ENCODE peak calls at places on chromosomes 16 and 17, in four cellular contexts. One of them, this sample, is unnamed.

GRCh38 chr17:66968916-66969315 is 4.4 kb downstream of the CACNG4 start:
- DNase-seq in H1: no peak
- DNase-seq in GM12878: no peak
- DNase-seq in HepG2: no peak
- DNase-seq in this sample: no peak

GRCh38 chr17:57640079-57640478 is 105.0 kb downstream of the CCDC182 start:
- DNase-seq in H1: no peak
- DNase-seq in HepG2: no peak
- DNase-seq in GM12878: no peak
- DNase-seq in this sample: no peak

GRCh38 chr17:50198026-50198669 is 3.3 kb downstream of the COL1A1 start:
- DNase-seq in GM12878: no peak
- DNase-seq in HepG2: peak; percentile 72
- DNase-seq in H1: no peak
- DNase-seq in this sample: peak; percentile 67

GRCh38 chr17:44005865-44006580 is 1.6 kb downstream of the NAGS start:
- DNase-seq in H1: peak; percentile 83
- DNase-seq in GM12878: no peak
- DNase-seq in HepG2: no peak
- DNase-seq in this sample: no peak

GRCh38 chr17:80760501-80760900 is 215.9 kb downstream of the RPTOR start:
- DNase-seq in H1: no peak
- DNase-seq in HepG2: no peak
- DNase-seq in GM12878: peak; percentile 40
- DNase-seq in this sample: no peak

GRCh38 chr17:42060231-42060630 is 9.8 kb upstream of the C17orf113 start:
- DNase-seq in GM12878: no peak
- DNase-seq in HepG2: no peak
- DNase-seq in H1: no peak
- DNase-seq in this sample: no peak

GRCh38 chr17:64964796-64965195 is 45.5 kb upstream of the LRRC37A3 start:
- DNase-seq in GM12878: no peak
- DNase-seq in H1: no peak
- DNase-seq in HepG2: no peak
- DNase-seq in this sample: no peak

GRCh38 chr17:8163978-8164814 is 1.4 kb upstream of the VAMP2 start:
- DNase-seq in GM12878: no peak
- DNase-seq in HepG2: no peak
- DNase-seq in H1: no peak
- DNase-seq in this sample: peak; percentile 93

GRCh38 chr17:40582328-40582901 is 17.1 kb upstream of the CCR7 start:
- DNase-seq in GM12878: peak; percentile 99
- DNase-seq in H1: no peak
- DNase-seq in HepG2: no peak
- DNase-seq in this sample: no peak

GRCh38 chr16:82649766-82650165 is 23.0 kb downstream of the CDH13 start:
- DNase-seq in GM12878: no peak
- DNase-seq in H1: no peak
- DNase-seq in HepG2: no peak
- DNase-seq in this sample: no peak

GRCh38 chr16:3088450-3088849 is 10.6 kb downstream of the ZSCAN10 start:
- DNase-seq in H1: no peak
- DNase-seq in GM12878: no peak
- DNase-seq in HepG2: no peak
- DNase-seq in this sample: no peak

GRCh38 chr16:3085868-3086595 is 13.1 kb downstream of the ZSCAN10 start:
- DNase-seq in GM12878: no peak
- DNase-seq in H1: no peak
- DNase-seq in HepG2: no peak
- DNase-seq in this sample: no peak

GRCh38 chr16:3087836-3088235 is 11.3 kb downstream of the ZSCAN10 start:
- DNase-seq in GM12878: no peak
- DNase-seq in H1: no peak
- DNase-seq in HepG2: no peak
- DNase-seq in this sample: no peak

GRCh38 chr16:3086596-3087242 is 12.4 kb downstream of the ZSCAN10 start:
- DNase-seq in H1: no peak
- DNase-seq in HepG2: peak; percentile 42
- DNase-seq in GM12878: no peak
- DNase-seq in this sample: peak; percentile 12

GRCh38 chr16:3087243-3087791 is 11.8 kb downstream of the ZSCAN10 start:
- DNase-seq in H1: no peak
- DNase-seq in HepG2: no peak
- DNase-seq in GM12878: no peak
- DNase-seq in this sample: peak; percentile 46
- TF ChIP-seq HDAC2 in H1: no peak
- TF ChIP-seq HDAC2 in HepG2: peak; percentile 38
- TF ChIP-seq HDAC2 in GM12878: no peak
- TF ChIP-seq HDAC2 in this sample: no peak

GRCh38 chr17:45244725-45245656 is 16.9 kb downstream of the SPATA32 start:
- DNase-seq in H1: no peak
- DNase-seq in HepG2: peak; percentile 67
- DNase-seq in GM12878: no peak
- DNase-seq in this sample: no peak
- TF ChIP-seq HDAC6 in H1: no peak
- TF ChIP-seq HDAC6 in HepG2: no peak
- TF ChIP-seq HDAC6 in GM12878: no peak
- TF ChIP-seq HDAC6 in this sample: no peak

DNA sequence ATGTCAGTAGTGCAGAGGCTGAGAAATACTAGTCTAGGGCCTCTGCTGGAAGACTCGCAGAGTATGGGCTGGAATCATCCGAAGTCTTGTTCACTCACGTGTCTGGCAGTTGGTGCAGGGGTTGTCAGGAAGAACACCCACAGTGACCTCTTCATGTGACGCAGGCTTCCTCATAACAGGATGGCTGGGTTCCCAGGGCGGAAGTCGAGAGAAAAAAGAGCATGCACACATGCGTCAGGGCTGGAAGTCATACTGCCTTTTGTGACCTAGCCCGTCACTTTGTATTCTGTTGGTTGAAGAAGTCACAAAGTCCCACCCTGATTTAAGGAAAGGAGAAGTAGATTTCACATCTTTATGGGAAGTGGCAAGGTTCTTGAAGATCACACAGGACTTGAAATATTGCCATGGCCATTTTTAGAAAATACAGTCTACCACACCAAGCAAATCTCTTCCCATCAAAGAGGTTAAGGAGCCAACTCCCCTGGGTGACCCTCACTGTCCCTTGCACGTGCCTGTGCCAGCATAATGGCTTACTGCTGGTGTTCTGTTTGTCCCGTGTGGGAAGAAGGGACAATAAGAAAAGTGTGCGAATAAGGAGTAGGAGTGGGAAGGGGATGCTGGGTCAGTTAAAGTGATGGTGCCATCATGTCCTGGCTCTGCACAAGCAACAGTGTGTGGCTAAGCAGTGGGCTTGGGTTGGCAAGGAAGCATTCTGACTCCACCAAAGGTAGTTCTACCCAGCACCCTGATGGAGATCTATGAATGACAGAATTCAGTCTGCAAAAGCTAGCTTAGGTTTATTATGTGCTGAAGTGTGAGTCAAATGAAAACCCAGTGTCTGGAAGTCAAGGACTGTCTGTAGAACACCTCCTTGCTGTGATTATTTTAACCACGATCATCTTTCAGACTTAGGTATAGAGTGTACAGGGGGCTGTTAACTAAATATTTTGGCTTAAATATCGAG is 28.1 kb downstream of the HEATR3 start:
- DNase-seq in GM12878: no peak
- DNase-seq in H1: no peak
- DNase-seq in HepG2: no peak
- DNase-seq in this sample: no peak
- TF ChIP-seq HDAC2 in GM12878: no peak
- TF ChIP-seq HDAC2 in H1: no peak
- TF ChIP-seq HDAC2 in HepG2: no peak
- TF ChIP-seq HDAC2 in this sample: no peak

DNA sequence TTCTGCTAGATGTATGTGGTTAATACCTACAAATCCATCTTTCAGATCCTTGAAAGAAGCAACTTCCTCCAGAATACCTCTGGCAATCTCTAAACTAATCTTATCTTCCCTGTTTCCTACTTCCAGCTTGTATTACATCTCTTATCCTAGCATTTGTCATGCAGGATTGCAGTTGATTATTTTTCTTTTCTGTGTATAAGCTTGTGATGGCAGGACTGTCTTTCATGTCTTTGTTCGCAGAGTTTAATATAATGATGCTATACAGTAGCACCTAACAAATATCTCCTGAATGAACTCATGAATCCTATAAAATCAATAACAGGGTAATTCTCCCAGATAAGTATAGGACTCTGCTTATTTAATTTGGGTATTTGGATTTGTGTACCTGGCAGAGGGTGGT is 12.2 kb upstream of the UBE2G1 start:
- DNase-seq in HepG2: no peak
- DNase-seq in GM12878: no peak
- DNase-seq in H1: no peak
- DNase-seq in this sample: no peak
- TF ChIP-seq HDAC6 in HepG2: no peak
- TF ChIP-seq HDAC6 in GM12878: no peak
- TF ChIP-seq HDAC6 in H1: no peak
- TF ChIP-seq HDAC6 in this sample: no peak

GRCh38 chr17:28144019-28144418 is 101.5 kb downstream of the NLK start:
- DNase-seq in H1: no peak
- DNase-seq in HepG2: no peak
- DNase-seq in GM12878: no peak
- DNase-seq in this sample: no peak

GRCh38 chr17:28142355-28142754 is 99.9 kb downstream of the NLK start:
- DNase-seq in H1: no peak
- DNase-seq in GM12878: no peak
- DNase-seq in HepG2: no peak
- DNase-seq in this sample: no peak

GRCh38 chr17:28141783-28142182 is 99.3 kb downstream of the NLK start:
- DNase-seq in GM12878: no peak
- DNase-seq in HepG2: no peak
- DNase-seq in H1: no peak
- DNase-seq in this sample: no peak

GRCh38 chr17:28147026-28147425 is 104.5 kb downstream of the NLK start:
- DNase-seq in H1: no peak
- DNase-seq in GM12878: no peak
- DNase-seq in HepG2: no peak
- DNase-seq in this sample: no peak

DNA sequence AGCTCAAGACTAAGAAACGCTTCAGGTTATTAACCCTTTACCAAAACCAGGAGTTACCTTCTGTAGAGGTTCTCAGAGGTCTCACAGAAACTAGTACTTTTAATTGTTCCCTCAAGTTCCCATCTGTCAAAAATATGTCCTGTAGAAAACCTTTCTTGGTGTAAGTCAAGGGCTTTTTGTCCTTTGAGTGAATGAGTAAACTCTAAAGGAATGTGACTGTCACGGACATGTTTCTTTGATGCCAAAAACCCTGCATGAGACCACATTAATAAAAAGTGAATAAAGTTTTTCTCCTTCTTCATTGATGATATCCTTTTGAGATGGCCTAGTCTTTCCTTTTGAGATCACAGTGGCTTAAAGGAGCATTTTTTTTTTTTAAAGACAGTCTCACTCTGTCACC is 102.9 kb downstream of the NLK start:
- DNase-seq in GM12878: no peak
- DNase-seq in H1: no peak
- DNase-seq in HepG2: no peak
- DNase-seq in this sample: no peak
- TF ChIP-seq HDAC2 in GM12878: no peak
- TF ChIP-seq HDAC2 in H1: no peak
- TF ChIP-seq HDAC2 in HepG2: no peak
- TF ChIP-seq HDAC2 in this sample: no peak

GRCh38 chr16:19777061-19777460 is 59.0 kb downstream of the IQCK start:
- DNase-seq in HepG2: no peak
- DNase-seq in GM12878: no peak
- DNase-seq in H1: no peak
- DNase-seq in this sample: no peak
- TF ChIP-seq HDAC6 in HepG2: no peak
- TF ChIP-seq HDAC6 in GM12878: no peak
- TF ChIP-seq HDAC6 in H1: no peak
- TF ChIP-seq HDAC6 in this sample: no peak

GRCh38 chr17:14332331-14332730 is 31.4 kb downstream of the HS3ST3B1 start:
- DNase-seq in H1: no peak
- DNase-seq in HepG2: no peak
- DNase-seq in GM12878: no peak
- DNase-seq in this sample: no peak
- TF ChIP-seq HDAC2 in H1: no peak
- TF ChIP-seq HDAC2 in HepG2: no peak
- TF ChIP-seq HDAC2 in GM12878: no peak
- TF ChIP-seq HDAC2 in this sample: no peak